ENCODE peak calls at places on chromosome 14, in six cellular contexts. One of them, this sample, is unnamed.
A peak's percentile ranks its signal among the peaks of the same experiment; 100 is the strongest.

GRCh38 chr14:103427485-103428443 is 42.5 kb downstream of the MARK3 start:
- DNase-seq in NCI-H1105 treated with DMSO at 0.1 percent for 48 hours: no peak
- DNase-seq in CD8-positive, alpha-beta T cell: no peak
- DNase-seq in activated CD4-positive, alpha-beta T cell treated with anti-CD3 and anti-CD28 coated beads for 24 hours: no peak
- DNase-seq in upper lobe of left lung: no peak
- DNase-seq in Calu3: no peak
- DNase-seq in this sample: peak; percentile 19

GRCh38 chr14:60067911-60068310 is 23.8 kb upstream of the PCNX4 start:
- DNase-seq in NCI-H1105 treated with DMSO at 0.1 percent for 48 hours: no peak
- DNase-seq in activated CD4-positive, alpha-beta T cell treated with anti-CD3 and anti-CD28 coated beads for 24 hours: no peak
- DNase-seq in Calu3: no peak
- DNase-seq in upper lobe of left lung: no peak
- DNase-seq in CD8-positive, alpha-beta T cell: no peak
- DNase-seq in this sample: no peak

GRCh38 chr14:36662543-36663403 is 1.1 kb downstream of the PAX9 start:
- DNase-seq in NCI-H1105 treated with DMSO at 0.1 percent for 48 hours: peak; percentile 59
- DNase-seq in CD8-positive, alpha-beta T cell: no peak
- DNase-seq in Calu3: no peak
- DNase-seq in activated CD4-positive, alpha-beta T cell treated with anti-CD3 and anti-CD28 coated beads for 24 hours: no peak
- DNase-seq in upper lobe of left lung: peak; percentile 81
- DNase-seq in this sample: peak; percentile 49

GRCh38 chr14:94543450-94544123 is 17.7 kb upstream of the SERPINA4 start:
- DNase-seq in Calu3: no peak
- DNase-seq in activated CD4-positive, alpha-beta T cell treated with anti-CD3 and anti-CD28 coated beads for 24 hours: no peak
- DNase-seq in CD8-positive, alpha-beta T cell: no peak
- DNase-seq in NCI-H1105 treated with DMSO at 0.1 percent for 48 hours: no peak
- DNase-seq in upper lobe of left lung: no peak
- DNase-seq in this sample: no peak

GRCh38 chr14:61965030-61965745 is 203.0 kb downstream of the SNAPC1 start:
- DNase-seq in upper lobe of left lung: no peak
- DNase-seq in NCI-H1105 treated with DMSO at 0.1 percent for 48 hours: no peak
- DNase-seq in activated CD4-positive, alpha-beta T cell treated with anti-CD3 and anti-CD28 coated beads for 24 hours: no peak
- DNase-seq in Calu3: peak; percentile 30
- DNase-seq in CD8-positive, alpha-beta T cell: no peak
- DNase-seq in this sample: no peak

GRCh38 chr14:29242755-29243340 is 476.3 kb downstream of the FOXG1 start:
- DNase-seq in upper lobe of left lung: no peak
- DNase-seq in CD8-positive, alpha-beta T cell: no peak
- DNase-seq in activated CD4-positive, alpha-beta T cell treated with anti-CD3 and anti-CD28 coated beads for 24 hours: no peak
- DNase-seq in Calu3: no peak
- DNase-seq in NCI-H1105 treated with DMSO at 0.1 percent for 48 hours: peak; percentile 42
- DNase-seq in this sample: no peak

GRCh38 chr14:100873083-100873482 is 30.4 kb downstream of the RTL1 start:
- DNase-seq in Calu3: no peak
- DNase-seq in CD8-positive, alpha-beta T cell: no peak
- DNase-seq in activated CD4-positive, alpha-beta T cell treated with anti-CD3 and anti-CD28 coated beads for 24 hours: no peak
- DNase-seq in upper lobe of left lung: no peak
- DNase-seq in NCI-H1105 treated with DMSO at 0.1 percent for 48 hours: no peak
- DNase-seq in this sample: no peak

GRCh38 chr14:81435578-81436295 is 35.6 kb upstream of the STON2 start:
- DNase-seq in activated CD4-positive, alpha-beta T cell treated with anti-CD3 and anti-CD28 coated beads for 24 hours: no peak
- DNase-seq in NCI-H1105 treated with DMSO at 0.1 percent for 48 hours: peak; percentile 41
- DNase-seq in upper lobe of left lung: peak; percentile 93
- DNase-seq in CD8-positive, alpha-beta T cell: peak; percentile 30
- DNase-seq in Calu3: peak; percentile 50
- DNase-seq in this sample: peak; percentile 66

GRCh38 chr14:92507174-92507768 is 6.3 kb upstream of the RIN3 start:
- DNase-seq in Calu3: peak; percentile 68
- DNase-seq in upper lobe of left lung: no peak
- DNase-seq in CD8-positive, alpha-beta T cell: no peak
- DNase-seq in NCI-H1105 treated with DMSO at 0.1 percent for 48 hours: peak; percentile 97
- DNase-seq in activated CD4-positive, alpha-beta T cell treated with anti-CD3 and anti-CD28 coated beads for 24 hours: no peak
- DNase-seq in this sample: no peak

GRCh38 chr14:83467811-83468210 is 1934.2 kb upstream of the SEL1L start:
- DNase-seq in Calu3: no peak
- DNase-seq in activated CD4-positive, alpha-beta T cell treated with anti-CD3 and anti-CD28 coated beads for 24 hours: no peak
- DNase-seq in NCI-H1105 treated with DMSO at 0.1 percent for 48 hours: no peak
- DNase-seq in upper lobe of left lung: no peak
- DNase-seq in CD8-positive, alpha-beta T cell: no peak
- DNase-seq in this sample: no peak

GRCh38 chr14:102442241-102443211 is 67.0 kb downstream of the ANKRD9 start:
- DNase-seq in NCI-H1105 treated with DMSO at 0.1 percent for 48 hours: no peak
- DNase-seq in upper lobe of left lung: no peak
- DNase-seq in Calu3: no peak
- DNase-seq in activated CD4-positive, alpha-beta T cell treated with anti-CD3 and anti-CD28 coated beads for 24 hours: no peak
- DNase-seq in CD8-positive, alpha-beta T cell: no peak
- DNase-seq in this sample: no peak

GRCh38 chr14:93953263-93953662 is 23.1 kb downstream of the ASB2 start:
- DNase-seq in Calu3: no peak
- DNase-seq in CD8-positive, alpha-beta T cell: no peak
- DNase-seq in NCI-H1105 treated with DMSO at 0.1 percent for 48 hours: no peak
- DNase-seq in activated CD4-positive, alpha-beta T cell treated with anti-CD3 and anti-CD28 coated beads for 24 hours: no peak
- DNase-seq in upper lobe of left lung: no peak
- DNase-seq in this sample: peak; percentile 50

GRCh38 chr14:65403231-65403630 is 9.3 kb upstream of the FUT8 start:
- DNase-seq in NCI-H1105 treated with DMSO at 0.1 percent for 48 hours: no peak
- DNase-seq in activated CD4-positive, alpha-beta T cell treated with anti-CD3 and anti-CD28 coated beads for 24 hours: no peak
- DNase-seq in CD8-positive, alpha-beta T cell: no peak
- DNase-seq in upper lobe of left lung: no peak
- DNase-seq in Calu3: no peak
- DNase-seq in this sample: no peak

GRCh38 chr14:53151867-53152626 is 1.1 kb downstream of the DDHD1 start:
- DNase-seq in Calu3: peak; percentile 60
- DNase-seq in activated CD4-positive, alpha-beta T cell treated with anti-CD3 and anti-CD28 coated beads for 24 hours: peak; percentile 36
- DNase-seq in NCI-H1105 treated with DMSO at 0.1 percent for 48 hours: peak; percentile 74
- DNase-seq in upper lobe of left lung: peak; percentile 90
- DNase-seq in CD8-positive, alpha-beta T cell: peak; percentile 74
- DNase-seq in this sample: peak; percentile 46

GRCh38 chr14:56708704-56709103 is 101.6 kb downstream of the OTX2 start:
- DNase-seq in Calu3: no peak
- DNase-seq in CD8-positive, alpha-beta T cell: no peak
- DNase-seq in NCI-H1105 treated with DMSO at 0.1 percent for 48 hours: no peak
- DNase-seq in activated CD4-positive, alpha-beta T cell treated with anti-CD3 and anti-CD28 coated beads for 24 hours: no peak
- DNase-seq in upper lobe of left lung: no peak
- DNase-seq in this sample: no peak

GRCh38 chr14:99729991-99730875 is 46.1 kb downstream of the CYP46A1 start:
- DNase-seq in activated CD4-positive, alpha-beta T cell treated with anti-CD3 and anti-CD28 coated beads for 24 hours: peak; percentile 59
- DNase-seq in upper lobe of left lung: peak; percentile 97
- DNase-seq in NCI-H1105 treated with DMSO at 0.1 percent for 48 hours: peak; percentile 40
- DNase-seq in CD8-positive, alpha-beta T cell: peak; percentile 46
- DNase-seq in Calu3: peak; percentile 89
- DNase-seq in this sample: peak; percentile 93

GRCh38 chr14:57199911-57200310 is 68.8 kb downstream of the EXOC5 start:
- DNase-seq in activated CD4-positive, alpha-beta T cell treated with anti-CD3 and anti-CD28 coated beads for 24 hours: no peak
- DNase-seq in NCI-H1105 treated with DMSO at 0.1 percent for 48 hours: no peak
- DNase-seq in CD8-positive, alpha-beta T cell: no peak
- DNase-seq in upper lobe of left lung: no peak
- DNase-seq in Calu3: no peak
- DNase-seq in this sample: no peak

GRCh38 chr14:98203421-98203820 is 1068.6 kb downstream of the BCL11B start:
- DNase-seq in NCI-H1105 treated with DMSO at 0.1 percent for 48 hours: no peak
- DNase-seq in Calu3: no peak
- DNase-seq in activated CD4-positive, alpha-beta T cell treated with anti-CD3 and anti-CD28 coated beads for 24 hours: no peak
- DNase-seq in CD8-positive, alpha-beta T cell: peak; percentile 38
- DNase-seq in upper lobe of left lung: no peak
- DNase-seq in this sample: no peak

GRCh38 chr14:61527325-61528100 is 167.8 kb upstream of the HIF1A start:
- DNase-seq in activated CD4-positive, alpha-beta T cell treated with anti-CD3 and anti-CD28 coated beads for 24 hours: no peak
- DNase-seq in NCI-H1105 treated with DMSO at 0.1 percent for 48 hours: no peak
- DNase-seq in CD8-positive, alpha-beta T cell: no peak
- DNase-seq in Calu3: peak; percentile 41
- DNase-seq in upper lobe of left lung: no peak
- DNase-seq in this sample: no peak

GRCh38 chr14:69441948-69442347 is 42.6 kb upstream of the PLEKHD1 start:
- DNase-seq in Calu3: no peak
- DNase-seq in upper lobe of left lung: no peak
- DNase-seq in activated CD4-positive, alpha-beta T cell treated with anti-CD3 and anti-CD28 coated beads for 24 hours: no peak
- DNase-seq in NCI-H1105 treated with DMSO at 0.1 percent for 48 hours: no peak
- DNase-seq in CD8-positive, alpha-beta T cell: no peak
- DNase-seq in this sample: no peak

GRCh38 chr14:77043177-77043983 is 14.9 kb upstream of the IRF2BPL start:
- DNase-seq in upper lobe of left lung: no peak
- DNase-seq in CD8-positive, alpha-beta T cell: peak; percentile 60
- DNase-seq in Calu3: peak; percentile 67
- DNase-seq in NCI-H1105 treated with DMSO at 0.1 percent for 48 hours: peak; percentile 19
- DNase-seq in activated CD4-positive, alpha-beta T cell treated with anti-CD3 and anti-CD28 coated beads for 24 hours: no peak
- DNase-seq in this sample: no peak

GRCh38 chr14:51922624-51923023 is 62.2 kb downstream of the GNG2 start:
- DNase-seq in Calu3: no peak
- DNase-seq in upper lobe of left lung: no peak
- DNase-seq in NCI-H1105 treated with DMSO at 0.1 percent for 48 hours: no peak
- DNase-seq in activated CD4-positive, alpha-beta T cell treated with anti-CD3 and anti-CD28 coated beads for 24 hours: no peak
- DNase-seq in CD8-positive, alpha-beta T cell: no peak
- DNase-seq in this sample: no peak

GRCh38 chr14:85531141-85531593 is 1.2 kb downstream of the FLRT2 start:
- DNase-seq in Calu3: no peak
- DNase-seq in activated CD4-positive, alpha-beta T cell treated with anti-CD3 and anti-CD28 coated beads for 24 hours: no peak
- DNase-seq in NCI-H1105 treated with DMSO at 0.1 percent for 48 hours: no peak
- DNase-seq in upper lobe of left lung: peak; percentile 84
- DNase-seq in CD8-positive, alpha-beta T cell: no peak
- DNase-seq in this sample: peak; percentile 62

GRCh38 chr14:100850841-100851585 is 25.1 kb downstream of the MEG3 start:
- DNase-seq in upper lobe of left lung: peak; percentile 82
- DNase-seq in NCI-H1105 treated with DMSO at 0.1 percent for 48 hours: peak; percentile 27
- DNase-seq in Calu3: peak; percentile 95
- DNase-seq in activated CD4-positive, alpha-beta T cell treated with anti-CD3 and anti-CD28 coated beads for 24 hours: peak; percentile 72
- DNase-seq in CD8-positive, alpha-beta T cell: peak; percentile 71
- DNase-seq in this sample: peak; percentile 86

GRCh38 chr14:65239143-65239672 is 136.9 kb upstream of the MAX start:
- DNase-seq in activated CD4-positive, alpha-beta T cell treated with anti-CD3 and anti-CD28 coated beads for 24 hours: no peak
- DNase-seq in upper lobe of left lung: no peak
- DNase-seq in CD8-positive, alpha-beta T cell: no peak
- DNase-seq in Calu3: no peak
- DNase-seq in NCI-H1105 treated with DMSO at 0.1 percent for 48 hours: no peak
- DNase-seq in this sample: no peak

GRCh38 chr14:100619382-100620305 is 32.4 kb upstream of the BEGAIN start:
- DNase-seq in upper lobe of left lung: no peak
- DNase-seq in activated CD4-positive, alpha-beta T cell treated with anti-CD3 and anti-CD28 coated beads for 24 hours: no peak
- DNase-seq in Calu3: no peak
- DNase-seq in CD8-positive, alpha-beta T cell: no peak
- DNase-seq in NCI-H1105 treated with DMSO at 0.1 percent for 48 hours: peak; percentile 23
- DNase-seq in this sample: peak; percentile 5

GRCh38 chr14:61577506-61577931 is 117.8 kb upstream of the HIF1A start:
- DNase-seq in upper lobe of left lung: no peak
- DNase-seq in NCI-H1105 treated with DMSO at 0.1 percent for 48 hours: no peak
- DNase-seq in Calu3: no peak
- DNase-seq in CD8-positive, alpha-beta T cell: no peak
- DNase-seq in activated CD4-positive, alpha-beta T cell treated with anti-CD3 and anti-CD28 coated beads for 24 hours: no peak
- DNase-seq in this sample: no peak

GRCh38 chr14:58151264-58151700 is 731 bp downstream of the ARMH4 start:
- DNase-seq in upper lobe of left lung: no peak
- DNase-seq in NCI-H1105 treated with DMSO at 0.1 percent for 48 hours: no peak
- DNase-seq in Calu3: peak; percentile 3
- DNase-seq in activated CD4-positive, alpha-beta T cell treated with anti-CD3 and anti-CD28 coated beads for 24 hours: no peak
- DNase-seq in CD8-positive, alpha-beta T cell: no peak
- DNase-seq in this sample: peak; percentile 33

This sample was measured in WTC11.